ENCODE peak calls at places on chromosomes 1 and 21, in seven cellular contexts. One of them, this sample, is unnamed. For H3K4me1, the result is how much of the 10 kb centered on the place peaks cover.

GRCh38 chr1:179089827-179090482 is 8.1 kb downstream of the TOR3A start:
- DNase-seq in spleen: no peak
- DNase-seq in CD8-positive, alpha-beta T cell: no peak
- DNase-seq in A673: no peak
- DNase-seq in testis: no peak
- DNase-seq in esophagus muscularis mucosa: peak
- DNase-seq in BE2C: no peak
- DNase-seq in this sample: no peak

GRCh38 chr1:94737124-94737998 is 82.8 kb upstream of the SLC44A3 start:
- DNase-seq in BE2C: no peak
- DNase-seq in testis: no peak
- DNase-seq in CD8-positive, alpha-beta T cell: no peak
- DNase-seq in spleen: no peak
- DNase-seq in esophagus muscularis mucosa: peak
- DNase-seq in A673: peak
- DNase-seq in this sample: no peak

GRCh38 chr1:193142409-193142808 is 20.6 kb downstream of the CDC73 start:
- DNase-seq in A673: no peak
- DNase-seq in esophagus muscularis mucosa: no peak
- DNase-seq in testis: no peak
- DNase-seq in BE2C: no peak
- DNase-seq in spleen: no peak
- DNase-seq in CD8-positive, alpha-beta T cell: no peak
- DNase-seq in this sample: no peak

GRCh38 chr1:226438007-226438406 is 30.1 kb upstream of the PARP1 start:
- DNase-seq in spleen: no peak
- DNase-seq in CD8-positive, alpha-beta T cell: no peak
- DNase-seq in esophagus muscularis mucosa: no peak
- DNase-seq in testis: no peak
- DNase-seq in A673: peak
- DNase-seq in BE2C: no peak
- DNase-seq in this sample: no peak

GRCh38 chr1:102836991-102837390 is 271.3 kb downstream of the COL11A1 start:
- DNase-seq in testis: no peak
- DNase-seq in A673: no peak
- DNase-seq in spleen: no peak
- DNase-seq in BE2C: no peak
- DNase-seq in CD8-positive, alpha-beta T cell: no peak
- DNase-seq in esophagus muscularis mucosa: no peak
- DNase-seq in this sample: no peak

GRCh38 chr1:29939086-29939485 is 702.8 kb downstream of the PTPRU start:
- DNase-seq in CD8-positive, alpha-beta T cell: no peak
- DNase-seq in spleen: peak
- DNase-seq in testis: no peak
- DNase-seq in A673: no peak
- DNase-seq in esophagus muscularis mucosa: no peak
- DNase-seq in BE2C: no peak
- DNase-seq in this sample: no peak

GRCh38 chr1:179229214-179230140 is at the start of gene ABL2:
- DNase-seq in A673: peak
- DNase-seq in testis: peak
- DNase-seq in spleen: peak
- DNase-seq in BE2C: peak
- DNase-seq in esophagus muscularis mucosa: no peak
- DNase-seq in CD8-positive, alpha-beta T cell: peak
- DNase-seq in this sample: peak

GRCh38 chr1:228400237-228400651 is 6.4 kb downstream of the TRIM11 start:
- DNase-seq in esophagus muscularis mucosa: no peak
- DNase-seq in spleen: peak
- DNase-seq in CD8-positive, alpha-beta T cell: no peak
- DNase-seq in BE2C: no peak
- DNase-seq in testis: no peak
- DNase-seq in A673: no peak
- DNase-seq in this sample: no peak

GRCh38 chr1:234302334-234302962 is 70.8 kb upstream of the COA6 start:
- DNase-seq in testis: no peak
- DNase-seq in A673: peak
- DNase-seq in BE2C: no peak
- DNase-seq in esophagus muscularis mucosa: no peak
- DNase-seq in spleen: no peak
- DNase-seq in CD8-positive, alpha-beta T cell: no peak
- DNase-seq in this sample: no peak

GRCh38 chr1:11530731-11531311 is 51.9 kb downstream of the DISP3 start:
- DNase-seq in BE2C: no peak
- DNase-seq in esophagus muscularis mucosa: no peak
- DNase-seq in CD8-positive, alpha-beta T cell: no peak
- DNase-seq in testis: no peak
- DNase-seq in A673: no peak
- DNase-seq in spleen: peak
- DNase-seq in this sample: no peak

GRCh38 chr1:17304155-17304826 is 3.7 kb upstream of the PADI4 start:
- DNase-seq in spleen: peak
- DNase-seq in BE2C: no peak
- DNase-seq in esophagus muscularis mucosa: no peak
- DNase-seq in A673: no peak
- DNase-seq in CD8-positive, alpha-beta T cell: no peak
- DNase-seq in testis: no peak
- DNase-seq in this sample: no peak

GRCh38 chr1:15110867-15111230 is 42.7 kb upstream of the TMEM51 start:
- DNase-seq in testis: no peak
- DNase-seq in BE2C: no peak
- DNase-seq in A673: no peak
- DNase-seq in CD8-positive, alpha-beta T cell: no peak
- DNase-seq in spleen: no peak
- DNase-seq in esophagus muscularis mucosa: no peak
- DNase-seq in this sample: no peak

GRCh38 chr21:41763398-41763931 is 3.4 kb downstream of the RIPK4 start:
- DNase-seq in BE2C: no peak
- DNase-seq in testis: no peak
- DNase-seq in spleen: peak
- DNase-seq in CD8-positive, alpha-beta T cell: no peak
- DNase-seq in esophagus muscularis mucosa: no peak
- DNase-seq in A673: peak
- DNase-seq in this sample: no peak

GRCh38 chr1:43304771-43305300 is 4.1 kb downstream of the TIE1 start:
- DNase-seq in testis: no peak
- DNase-seq in CD8-positive, alpha-beta T cell: no peak
- DNase-seq in esophagus muscularis mucosa: no peak
- DNase-seq in spleen: peak
- DNase-seq in BE2C: no peak
- DNase-seq in A673: no peak
- DNase-seq in this sample: no peak

GRCh38 chr1:192914092-192914491 is 105.3 kb downstream of the RGS2 start:
- DNase-seq in spleen: no peak
- DNase-seq in CD8-positive, alpha-beta T cell: no peak
- DNase-seq in testis: no peak
- DNase-seq in A673: no peak
- DNase-seq in BE2C: no peak
- DNase-seq in esophagus muscularis mucosa: no peak
- DNase-seq in this sample: no peak

GRCh38 chr1:53075206-53075605 is 13.2 kb downstream of the PODN start:
- DNase-seq in A673: no peak
- DNase-seq in testis: no peak
- DNase-seq in BE2C: no peak
- DNase-seq in esophagus muscularis mucosa: no peak
- DNase-seq in spleen: peak
- DNase-seq in CD8-positive, alpha-beta T cell: no peak
- DNase-seq in this sample: no peak

GRCh38 chr1:231242516-231243198 is 1.6 kb downstream of the GNPAT start:
- DNase-seq in esophagus muscularis mucosa: no peak
- DNase-seq in CD8-positive, alpha-beta T cell: no peak
- DNase-seq in BE2C: no peak
- DNase-seq in spleen: no peak
- DNase-seq in testis: no peak
- DNase-seq in A673: no peak
- DNase-seq in this sample: no peak

GRCh38 chr1:87132664-87133000 is 196.0 kb upstream of the LMO4 start:
- DNase-seq in spleen: no peak
- DNase-seq in testis: peak
- DNase-seq in CD8-positive, alpha-beta T cell: no peak
- DNase-seq in esophagus muscularis mucosa: no peak
- DNase-seq in BE2C: no peak
- DNase-seq in A673: no peak
- DNase-seq in this sample: no peak

GRCh38 chr1:223202376-223202775 is 59.3 kb upstream of the TLR5 start:
- DNase-seq in spleen: no peak
- DNase-seq in esophagus muscularis mucosa: no peak
- DNase-seq in BE2C: no peak
- DNase-seq in CD8-positive, alpha-beta T cell: no peak
- DNase-seq in testis: no peak
- DNase-seq in A673: no peak
- DNase-seq in this sample: no peak

DNA sequence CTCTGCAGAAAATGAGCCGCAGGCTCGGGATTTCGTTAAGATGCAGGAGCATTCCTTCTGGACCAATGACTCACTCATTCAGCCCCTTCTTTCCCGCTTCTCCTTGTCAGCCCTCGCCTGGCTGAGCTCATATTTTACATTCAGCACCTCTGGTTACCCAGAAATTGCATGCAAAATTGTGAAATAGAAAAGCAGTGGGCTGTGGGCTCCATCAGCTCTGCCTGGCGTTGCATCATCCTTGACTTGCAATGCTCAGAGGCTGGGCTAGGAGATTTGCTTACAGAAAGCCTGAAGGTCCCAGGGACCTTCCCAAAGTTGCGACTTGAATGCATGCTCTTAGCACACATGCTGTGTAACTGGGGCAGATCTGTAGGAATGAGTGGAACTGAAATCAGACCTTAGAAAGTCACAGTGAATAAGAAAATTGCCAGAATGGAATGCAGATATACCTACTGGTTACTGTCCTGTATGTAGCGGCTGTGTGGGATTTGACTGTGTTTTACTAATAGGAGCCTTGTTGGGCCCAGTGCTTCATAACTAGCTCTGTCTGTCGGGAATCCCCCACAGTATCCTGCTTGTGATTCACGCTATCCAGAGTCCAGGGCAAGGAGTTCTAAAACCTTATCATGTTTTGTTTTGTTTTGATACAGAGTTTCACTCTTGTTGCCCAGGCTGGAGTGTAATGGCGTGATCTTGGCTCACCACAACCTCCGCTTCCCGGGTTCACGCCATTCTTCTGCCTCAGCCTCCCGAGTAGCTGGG is 444.8 kb downstream of the KIF26B start:
- DNase-seq in BE2C: no peak
- DNase-seq in spleen: no peak
- DNase-seq in testis: peak
- DNase-seq in CD8-positive, alpha-beta T cell: no peak
- DNase-seq in esophagus muscularis mucosa: no peak
- DNase-seq in A673: peak
- DNase-seq in this sample: no peak
- H3K4me3 ChIP-seq in BE2C: no peak
- H3K4me3 ChIP-seq in spleen: no peak
- H3K4me3 ChIP-seq in testis: no peak
- H3K4me3 ChIP-seq in CD8-positive, alpha-beta T cell: no peak
- H3K4me3 ChIP-seq in esophagus muscularis mucosa: no peak
- H3K4me3 ChIP-seq in A673: peak
- H3K4me3 ChIP-seq in this sample: no peak

DNA sequence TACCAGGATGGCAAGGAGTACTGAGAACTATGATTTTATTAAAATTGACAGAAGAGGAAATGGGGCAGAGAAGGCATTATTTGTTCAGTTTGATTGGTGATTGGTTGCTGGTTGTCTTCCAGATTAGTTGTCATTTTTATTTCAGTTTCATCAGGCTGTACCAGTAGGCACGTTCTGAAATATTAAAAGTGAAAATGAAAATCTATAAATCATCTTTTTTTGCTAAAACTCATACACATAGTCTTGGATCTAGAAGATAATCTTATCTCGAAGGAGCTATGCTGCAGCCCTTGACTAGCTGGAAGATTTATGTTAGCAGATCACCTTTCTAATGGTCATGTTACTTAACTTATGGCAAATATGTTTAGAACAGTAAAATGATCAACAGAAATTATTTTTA is 29.0 kb downstream of the NEK7 start:
- DNase-seq in A673: no peak
- DNase-seq in BE2C: no peak
- DNase-seq in CD8-positive, alpha-beta T cell: no peak
- DNase-seq in testis: no peak
- DNase-seq in esophagus muscularis mucosa: no peak
- DNase-seq in spleen: no peak
- DNase-seq in this sample: no peak
- H3K4me1 ChIP-seq in A673: under half
- H3K4me1 ChIP-seq in BE2C: under half
- H3K4me1 ChIP-seq in CD8-positive, alpha-beta T cell: half or more
- H3K4me1 ChIP-seq in testis: under half
- H3K4me1 ChIP-seq in esophagus muscularis mucosa: under half
- H3K4me1 ChIP-seq in spleen: half or more
- H3K4me1 ChIP-seq in this sample: under half

GRCh38 chr1:201511925-201512539 is 5.1 kb upstream of the CSRP1 start:
- DNase-seq in A673: peak
- DNase-seq in CD8-positive, alpha-beta T cell: no peak
- DNase-seq in esophagus muscularis mucosa: no peak
- DNase-seq in testis: peak
- DNase-seq in BE2C: peak
- DNase-seq in spleen: peak
- DNase-seq in this sample: peak
- H3K4me3 ChIP-seq in A673: no peak
- H3K4me3 ChIP-seq in CD8-positive, alpha-beta T cell: no peak
- H3K4me3 ChIP-seq in esophagus muscularis mucosa: no peak
- H3K4me3 ChIP-seq in testis: no peak
- H3K4me3 ChIP-seq in BE2C: no peak
- H3K4me3 ChIP-seq in spleen: no peak
- H3K4me3 ChIP-seq in this sample: no peak

GRCh38 chr1:56564615-56565014 is 14.7 kb downstream of the PLPP3 start:
- DNase-seq in BE2C: no peak
- DNase-seq in esophagus muscularis mucosa: no peak
- DNase-seq in A673: no peak
- DNase-seq in testis: no peak
- DNase-seq in spleen: no peak
- DNase-seq in CD8-positive, alpha-beta T cell: no peak
- DNase-seq in this sample: no peak
- H3K4me1 ChIP-seq in BE2C: under half
- H3K4me1 ChIP-seq in esophagus muscularis mucosa: half or more
- H3K4me1 ChIP-seq in A673: under half
- H3K4me1 ChIP-seq in testis: under half
- H3K4me1 ChIP-seq in spleen: half or more
- H3K4me1 ChIP-seq in CD8-positive, alpha-beta T cell: under half
- H3K4me1 ChIP-seq in this sample: half or more

This sample was measured in thyroid gland.